ENCODE peak calls at places on chromosome 12, in eight cellular contexts. K is mammary epithelial cell, H is left ventricle myocardium inferior, U is psoas muscle, J is OCI-LY7, D is suprapubic skin, G is tibial artery, F is A549. L is an unnamed sample.

GRCh38 chr12:110704750-110705149 is 15.8 kb upstream of the HVCN1 start:
- DNase-seq in K (peak), H (no peak), U (no peak), J (peak), D (no peak), G (no peak), F (peak), L (no peak)

GRCh38 chr12:98743362-98743953 is 98.4 kb downstream of the APAF1 start:
- DNase-seq in K (no peak), H (no peak), U (no peak), J (peak), D (no peak), G (no peak), F (peak), L (no peak)

GRCh38 chr12:43776498-43776897 is 17.7 kb downstream of the IRAK4 start:
- DNase-seq in K (peak), H (no peak), U (no peak), J (peak), D (no peak), G (no peak), F (peak), L (no peak)

GRCh38 chr12:6334940-6335450 is 6.9 kb downstream of the TNFRSF1A start:
- DNase-seq in K (no peak), H (no peak), U (no peak), J (no peak), D (peak), G (no peak), F (no peak), L (no peak)

GRCh38 chr12:110001596-110001995 is 2.4 kb downstream of the ANKRD13A start:
- DNase-seq in K (peak), H (no peak), U (no peak), J (no peak), D (no peak), G (no peak), F (no peak), L (peak)

GRCh38 chr12:131808744-131809371 is 19.3 kb upstream of the MMP17 start:
- DNase-seq in K (no peak), H (peak), U (peak), J (peak), D (no peak), G (no peak), F (no peak), L (no peak)

GRCh38 chr12:54988402-54989054 is 4.0 kb upstream of the TESPA1 start:
- DNase-seq in K (no peak), H (peak), U (peak), J (peak), D (peak), G (no peak), F (no peak), L (no peak)

GRCh38 chr12:62533087-62533754 is 66.6 kb downstream of the MON2 start:
- DNase-seq in K (no peak), H (no peak), U (no peak), J (no peak), D (no peak), G (no peak), F (no peak), L (no peak)

GRCh38 chr12:117792471-117792870 is 176.3 kb downstream of the KSR2 start:
- DNase-seq in K (no peak), H (no peak), U (peak), J (no peak), D (no peak), G (no peak), F (peak), L (no peak)

GRCh38 chr12:130752692-130753230 is 36.7 kb upstream of the RIMBP2 start:
- DNase-seq in K (no peak), H (no peak), U (no peak), J (no peak), D (no peak), G (no peak), F (no peak), L (no peak)

GRCh38 chr12:95385246-95385645 is 88.7 kb upstream of the METAP2 start:
- DNase-seq in K (peak), H (peak), U (peak), J (peak), D (no peak), G (peak), F (no peak), L (no peak)

GRCh38 chr12:104372048-104372720 is 68.6 kb downstream of the EID3 start:
- DNase-seq in K (no peak), H (no peak), U (no peak), J (no peak), D (no peak), G (no peak), F (peak), L (no peak)

GRCh38 chr12:59372971-59373370 is 222.9 kb upstream of the SLC16A7 start:
- DNase-seq in K (peak), H (no peak), U (no peak), J (no peak), D (no peak), G (no peak), F (peak), L (peak)

GRCh38 chr12:115208098-115208497 is 524.1 kb upstream of the TBX3 start:
- DNase-seq in K (no peak), H (no peak), U (no peak), J (no peak), D (no peak), G (no peak), F (no peak), L (no peak)
- TF ChIP-seq CTCF in K (no peak), H (no peak), U (no peak), J (no peak), D (no peak), G (no peak), F (no peak), L (no peak)

GRCh38 chr12:89383235-89384049 is 31.1 kb upstream of the DUSP6 start:
- DNase-seq in K (no peak), H (no peak), U (no peak), J (no peak), D (no peak), G (no peak), F (no peak), L (no peak)
- H3K27ac ChIP-seq in K (peak), H (peak), U (no peak), J (no peak), D (peak), G (peak), F (no peak), L (no peak)

GRCh38 chr12:23944067-23944466 is 5.4 kb downstream of the SOX5 start:
- DNase-seq in K (no peak), H (no peak), U (no peak), J (no peak), D (no peak), G (no peak), F (no peak), L (no peak)
- TF ChIP-seq CTCF in K (no peak), H (no peak), U (no peak), J (no peak), D (no peak), G (no peak), F (no peak), L (no peak)

GRCh38 chr12:72271741-72272661 is at the start of gene TRHDE:
- DNase-seq in K (peak), H (no peak), U (peak), J (no peak), D (peak), G (peak), F (peak), L (peak)
- H3K27ac ChIP-seq in K (peak), H (peak), U (peak), J (no peak), D (no peak), G (peak), F (peak), L (no peak)

DNA sequence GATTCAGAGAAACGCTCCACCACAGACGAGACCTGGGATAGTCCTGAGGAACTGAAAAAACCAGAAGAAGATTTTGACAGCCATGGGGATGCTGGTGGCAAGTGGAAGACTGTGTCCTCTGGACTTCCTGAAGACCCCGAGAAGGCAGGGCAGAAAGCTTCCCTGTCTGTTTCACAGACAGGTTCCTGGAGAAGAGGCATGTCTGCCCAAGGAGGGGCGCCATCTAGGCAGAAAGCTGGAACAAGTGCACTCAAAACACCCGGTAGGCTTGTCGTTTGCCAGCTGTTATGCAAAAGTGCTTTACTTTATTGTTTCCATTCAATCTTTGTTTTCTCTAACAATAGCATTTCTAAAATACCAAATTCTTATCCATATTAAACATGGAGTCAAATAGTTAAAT is 287.3 kb downstream of the NAV3 start:
- DNase-seq in K (no peak), H (no peak), U (no peak), J (peak), D (no peak), G (no peak), F (peak), L (no peak)
- TF ChIP-seq CTCF in K (no peak), H (no peak), U (no peak), J (peak), D (no peak), G (no peak), F (no peak), L (peak)

L was measured in foreskin keratinocyte.